ENCODE peak calls at places on chromosomes 3 and 15, in five cellular contexts. Q is GM23338, X is body of pancreas, P is fibroblast of lung, R is lung. E is an unnamed sample.

GRCh38 chr3:118938183-118938961 is 96.3 kb downstream of the IGSF11 start:
- DNase-seq in Q (no peak), X (no peak), P (peak; percentile 5), R (no peak), E (no peak)

GRCh38 chr3:126656376-126657134 is 1.6 kb upstream of the TXNRD3 start:
- DNase-seq in Q (no peak), X (no peak), P (no peak), R (no peak), E (no peak)

GRCh38 chr3:173793963-173794362 is 396.4 kb downstream of the NLGN1 start:
- DNase-seq in Q (no peak), X (no peak), P (no peak), R (no peak), E (no peak)

GRCh38 chr3:17055374-17056276 is 170.9 kb downstream of the PLCL2 start:
- DNase-seq in Q (no peak), X (no peak), P (peak; percentile 32), R (no peak), E (no peak)

GRCh38 chr3:110265302-110265701 is 806.3 kb upstream of the NECTIN3 start:
- DNase-seq in Q (no peak), X (no peak), P (no peak), R (no peak), E (no peak)

GRCh38 chr15:45118131-45118588 is 4.0 kb downstream of the DUOXA2 start:
- DNase-seq in Q (peak; percentile 97), X (peak; percentile 91), P (peak; percentile 89), R (peak; percentile 86), E (peak; percentile 86)

GRCh38 chr15:91469627-91470567 is 369.8 kb downstream of the SV2B start:
- DNase-seq in Q (no peak), X (no peak), P (no peak), R (no peak), E (no peak)

GRCh38 chr3:113136071-113136470 is 75.3 kb upstream of the BOC start:
- DNase-seq in Q (peak; percentile 47), X (no peak), P (peak; percentile 56), R (no peak), E (no peak)

GRCh38 chr3:57006949-57007419 is 53.5 kb upstream of the SPATA12 start:
- DNase-seq in Q (peak; percentile 67), X (no peak), P (peak; percentile 52), R (no peak), E (no peak)

GRCh38 chr15:96350321-96350720 is 19.8 kb downstream of the NR2F2 start:
- DNase-seq in Q (no peak), X (no peak), P (no peak), R (no peak), E (no peak)

GRCh38 chr3:125121246-125122010 is 65.6 kb upstream of the HEG1 start:
- DNase-seq in Q (no peak), X (no peak), P (no peak), R (no peak), E (no peak)

GRCh38 chr3:77815467-77815866 is 775.6 kb downstream of the ROBO2 start:
- DNase-seq in Q (peak; percentile 73), X (no peak), P (no peak), R (no peak), E (no peak)

GRCh38 chr15:25850154-25851111 is 12.7 kb downstream of the ATP10A start:
- DNase-seq in Q (peak; percentile 70), X (peak; percentile 30), P (peak; percentile 69), R (peak; percentile 82), E (peak; percentile 95)

GRCh38 chr3:171297228-171297627 is 163.0 kb downstream of the TNIK start:
- DNase-seq in Q (no peak), X (no peak), P (no peak), R (no peak), E (no peak)

GRCh38 chr15:82532383-82532990 is 7.8 kb downstream of the RPS17 start:
- DNase-seq in Q (no peak), X (no peak), P (no peak), R (peak; percentile 26), E (peak; percentile 31)